ENCODE peak calls at places on chromosomes 13 and 19, in six cellular contexts. P, A, F, X, T and R are unnamed samples.

GRCh38 chr13:112761701-112762689 is 72.2 kb downstream of the ATP11A start:
- DNase-seq in P (no peak), A (peak; percentile 83), F (no peak), X (no peak), T (peak; percentile 67), R (no peak)

GRCh38 chr13:65784088-65784816 is 1445.9 kb downstream of the PCDH9 start:
- DNase-seq in P (no peak), A (no peak), F (no peak), X (no peak), T (no peak), R (no peak)

GRCh38 chr13:39784347-39784746 is 128.9 kb downstream of the COG6 start:
- DNase-seq in P (no peak), A (no peak), F (no peak), X (no peak), T (no peak), R (no peak)

GRCh38 chr19:44912854-44913253 is 1.6 kb upstream of the APOC1 start:
- DNase-seq in P (no peak), A (peak; percentile 85), F (no peak), X (no peak), T (peak; percentile 79), R (no peak)

GRCh38 chr19:35713904-35714440 is 3.8 kb upstream of the KMT2B start:
- DNase-seq in P (no peak), A (no peak), F (no peak), X (no peak), T (no peak), R (no peak)

GRCh38 chr19:29884466-29884865 is 57.6 kb upstream of the URI1 start:
- DNase-seq in P (no peak), A (no peak), F (no peak), X (no peak), T (no peak), R (no peak)

GRCh38 chr19:18321729-18322091 is 1.2 kb downstream of the LSM4 start:
- DNase-seq in P (no peak), A (no peak), F (no peak), X (no peak), T (no peak), R (no peak)

GRCh38 chr19:8445488-8446001 is 770 bp downstream of the HNRNPM start:
- DNase-seq in P (no peak), A (peak; percentile 83), F (peak; percentile 47), X (peak; percentile 60), T (peak; percentile 64), R (no peak)

GRCh38 chr19:56134655-56134922 is 6.5 kb upstream of the ZNF444 start:
- DNase-seq in P (no peak), A (no peak), F (no peak), X (no peak), T (no peak), R (no peak)

GRCh38 chr13:19910336-19911072 is 47.1 kb upstream of the ZMYM5 start:
- DNase-seq in P (no peak), A (no peak), F (no peak), X (no peak), T (no peak), R (no peak)

GRCh38 chr13:30026093-30026492 is 175.7 kb upstream of the UBL3 start:
- DNase-seq in P (no peak), A (no peak), F (no peak), X (no peak), T (no peak), R (no peak)

GRCh38 chr19:17041994-17042393 is 15.4 kb upstream of the CPAMD8 start:
- DNase-seq in P (no peak), A (no peak), F (no peak), X (no peak), T (no peak), R (no peak)

GRCh38 chr13:45662122-45662521 is 40.0 kb upstream of the CBY2 start:
- DNase-seq in P (no peak), A (no peak), F (no peak), X (no peak), T (no peak), R (no peak)

GRCh38 chr19:6682607-6683128 is 12.7 kb upstream of the TNFSF14 start:
- DNase-seq in P (no peak), A (no peak), F (no peak), X (no peak), T (no peak), R (no peak)

GRCh38 chr19:35348909-35349611 is 1.4 kb downstream of the FFAR1 start:
- DNase-seq in P (no peak), A (peak; percentile 35), F (no peak), X (no peak), T (no peak), R (no peak)

GRCh38 chr19:13072206-13072898 is 30.3 kb downstream of the LYL1 start:
- DNase-seq in P (no peak), A (no peak), F (no peak), X (no peak), T (no peak), R (no peak)

GRCh38 chr19:47644743-47645499 is 36.0 kb downstream of the BICRA start:
- DNase-seq in P (no peak), A (no peak), F (no peak), X (no peak), T (no peak), R (no peak)

GRCh38 chr19:12521996-12522395 is 29.3 kb downstream of the ZNF564 start:
- DNase-seq in P (no peak), A (no peak), F (no peak), X (no peak), T (no peak), R (no peak)

GRCh38 chr13:34357435-34358232 is 539.7 kb downstream of the RFC3 start:
- DNase-seq in P (no peak), A (no peak), F (no peak), X (no peak), T (no peak), R (no peak)

GRCh38 chr13:19862511-19863313 is 737 bp downstream of the ZMYM5 start:
- DNase-seq in P (no peak), A (peak; percentile 71), F (peak; percentile 25), X (peak; percentile 12), T (peak; percentile 52), R (no peak)

GRCh38 chr19:10431943-10432735 is 11.8 kb downstream of the PDE4A start:
- DNase-seq in P (no peak), A (peak; percentile 92), F (peak; percentile 70), X (peak; percentile 74), T (peak; percentile 80), R (no peak)

GRCh38 chr19:14061081-14061749 is 661 bp downstream of the PALM3 start:
- DNase-seq in P (no peak), A (no peak), F (no peak), X (peak; percentile 37), T (no peak), R (no peak)

GRCh38 chr13:86567119-86567518 is 767.9 kb upstream of the SLITRK6 start:
- DNase-seq in P (no peak), A (no peak), F (no peak), X (no peak), T (no peak), R (peak; percentile 11)

GRCh38 chr19:40804783-40805242 is 5.8 kb downstream of the EGLN2 start:
- DNase-seq in P (no peak), A (peak; percentile 64), F (no peak), X (no peak), T (no peak), R (no peak)

GRCh38 chr13:90640976-90641375 is 706.5 kb upstream of the MIR17HG start:
- DNase-seq in P (no peak), A (no peak), F (no peak), X (no peak), T (no peak), R (no peak)

GRCh38 chr19:43705729-43706128 is 10.1 kb upstream of the IRGC start:
- DNase-seq in P (no peak), A (no peak), F (no peak), X (no peak), T (no peak), R (no peak)

GRCh38 chr13:46565808-46566750 is 13.1 kb downstream of the LRCH1 start:
- DNase-seq in P (no peak), A (no peak), F (no peak), X (no peak), T (no peak), R (no peak)

GRCh38 chr13:76043882-76044281 is 407.8 kb downstream of the LMO7 start:
- DNase-seq in P (no peak), A (no peak), F (no peak), X (no peak), T (no peak), R (no peak)

DNA sequence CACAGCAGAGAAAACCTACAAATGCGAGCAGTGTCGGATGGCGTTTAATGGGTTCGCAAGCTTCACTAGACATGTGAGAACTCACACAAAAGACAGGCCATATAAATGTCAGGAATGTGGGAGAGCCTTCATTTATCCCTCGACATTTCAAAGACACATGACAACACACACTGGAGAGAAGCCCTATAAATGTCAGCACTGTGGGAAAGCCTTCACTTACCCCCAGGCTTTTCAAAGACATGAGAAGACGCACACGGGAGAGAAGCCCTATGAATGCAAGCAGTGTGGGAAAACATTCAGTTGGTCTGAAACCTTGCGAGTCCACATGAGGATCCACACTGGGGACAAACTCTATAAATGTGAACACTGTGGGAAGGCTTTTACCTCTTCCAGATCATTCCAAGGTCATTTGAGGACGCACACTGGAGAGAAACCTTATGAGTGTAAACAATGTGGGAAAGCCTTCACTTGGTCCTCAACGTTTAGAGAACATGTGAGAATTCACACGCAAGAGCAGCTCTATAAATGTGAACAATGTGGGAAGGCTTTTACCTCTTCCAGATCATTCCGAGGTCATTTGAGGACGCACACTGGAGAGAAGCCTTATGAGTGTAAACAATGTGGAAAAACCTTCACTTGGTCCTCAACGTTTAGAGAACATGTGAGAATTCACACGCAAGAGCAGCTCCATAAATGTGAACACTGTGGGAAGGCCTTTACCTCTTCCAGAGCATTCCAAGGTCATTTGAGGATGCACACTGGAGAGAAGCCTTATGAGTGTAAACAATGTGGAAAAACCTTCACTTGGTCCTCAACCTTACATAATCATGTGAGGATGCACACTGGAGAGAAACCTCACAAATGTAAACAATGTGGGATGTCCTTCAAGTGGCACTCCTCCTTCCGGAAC is 16.8 kb downstream of the ZNF57 start:
- DNase-seq in P (no peak), A (no peak), F (no peak), X (no peak), T (no peak), R (no peak)
- H3K9me3 ChIP-seq in P (peaks cover 15% of the 10 kb centered on the region), A (no peaks in the 10 kb centered on the region), F (peaks cover 34% of the 10 kb centered on the region), X (no peaks in the 10 kb centered on the region), T (no peaks in the 10 kb centered on the region), R (peaks cover 4% of the 10 kb centered on the region)

GRCh38 chr19:5559804-5560133 is 8.0 kb downstream of the TINCR start:
- DNase-seq in P (no peak), A (no peak), F (no peak), X (no peak), T (no peak), R (no peak)
- H3K27me3 ChIP-seq in P (no peaks in the 10 kb centered on the region), A (peaks cover 42% of the 10 kb centered on the region), F (no peaks in the 10 kb centered on the region), X (no peaks in the 10 kb centered on the region), T (peaks cover 88% of the 10 kb centered on the region), R (no peaks in the 10 kb centered on the region)

DNA sequence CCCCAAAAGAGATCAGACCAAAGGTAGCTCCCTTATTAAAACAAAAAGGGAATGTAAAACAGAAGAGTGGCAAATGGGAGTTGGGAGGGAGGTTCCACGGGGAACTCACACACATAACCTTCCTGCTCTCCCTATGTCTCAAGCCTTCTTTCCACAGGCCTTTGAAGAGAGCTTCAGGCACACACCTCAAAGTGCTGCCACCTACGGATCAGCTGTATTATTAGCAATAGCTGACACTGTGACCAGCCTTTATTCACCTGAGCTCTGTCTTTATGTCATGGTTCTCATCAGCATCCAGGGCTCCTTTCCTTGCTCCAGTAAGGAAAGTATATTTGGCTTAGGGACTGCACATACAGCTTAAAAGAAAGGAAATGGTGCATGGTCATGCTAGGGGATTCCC is 11.3 kb downstream of the ZNF571 start:
- DNase-seq in P (no peak), A (no peak), F (no peak), X (no peak), T (no peak), R (no peak)
- H3K9me3 ChIP-seq in P (no peaks in the 10 kb centered on the region), A (peaks cover 62% of the 10 kb centered on the region), F (peaks cover 80% of the 10 kb centered on the region), X (peaks cover 3% of the 10 kb centered on the region), T (peaks cover 9% of the 10 kb centered on the region), R (no peaks in the 10 kb centered on the region)

GRCh38 chr19:50745221-50745620 is 22.1 kb downstream of the CLEC11A start:
- DNase-seq in P (no peak), A (no peak), F (no peak), X (no peak), T (no peak), R (no peak)
- H3K27me3 ChIP-seq in P (no peaks in the 10 kb centered on the region), A (peaks cover 19% of the 10 kb centered on the region), F (no peaks in the 10 kb centered on the region), X (peaks cover 8% of the 10 kb centered on the region), T (peaks cover 54% of the 10 kb centered on the region), R (no peaks in the 10 kb centered on the region)